ENCODE peak calls at places on chromosome 10, in seven cellular contexts. One of them, this sample, is unnamed.

GRCh38 chr10:70931168-70931805 is 42.9 kb upstream of the PCBD1 start:
- DNase-seq in EL: peak
- DNase-seq in activated CD4-positive, alpha-beta T cell treated with anti-CD3 and anti-CD28 coated beads for 36 hours: no peak
- DNase-seq in stimulated activated CD8-positive, alpha-beta memory T cell treated with anti-CD3 and anti-CD28 coated beads, Interleukin-15, amount 100 ng/mL, for 1 hour: no peak
- DNase-seq in posterior cingulate gyrus: no peak
- DNase-seq in memory B cell: no peak
- DNase-seq in naive B cell: no peak
- DNase-seq in this sample: no peak

GRCh38 chr10:31756131-31757119 is 172.2 kb downstream of the ARHGAP12 start:
- DNase-seq in EL: no peak
- DNase-seq in activated CD4-positive, alpha-beta T cell treated with anti-CD3 and anti-CD28 coated beads for 36 hours: no peak
- DNase-seq in stimulated activated CD8-positive, alpha-beta memory T cell treated with anti-CD3 and anti-CD28 coated beads, Interleukin-15, amount 100 ng/mL, for 1 hour: no peak
- DNase-seq in posterior cingulate gyrus: no peak
- DNase-seq in memory B cell: no peak
- DNase-seq in naive B cell: no peak
- DNase-seq in this sample: no peak

GRCh38 chr10:73876566-73876965 is 2.2 kb upstream of the CAMK2G start:
- DNase-seq in EL: no peak
- DNase-seq in activated CD4-positive, alpha-beta T cell treated with anti-CD3 and anti-CD28 coated beads for 36 hours: no peak
- DNase-seq in stimulated activated CD8-positive, alpha-beta memory T cell treated with anti-CD3 and anti-CD28 coated beads, Interleukin-15, amount 100 ng/mL, for 1 hour: no peak
- DNase-seq in posterior cingulate gyrus: peak
- DNase-seq in memory B cell: no peak
- DNase-seq in naive B cell: no peak
- DNase-seq in this sample: no peak

GRCh38 chr10:66591865-66592264 is 334.0 kb upstream of the LRRTM3 start:
- DNase-seq in EL: peak
- DNase-seq in activated CD4-positive, alpha-beta T cell treated with anti-CD3 and anti-CD28 coated beads for 36 hours: no peak
- DNase-seq in stimulated activated CD8-positive, alpha-beta memory T cell treated with anti-CD3 and anti-CD28 coated beads, Interleukin-15, amount 100 ng/mL, for 1 hour: no peak
- DNase-seq in posterior cingulate gyrus: no peak
- DNase-seq in memory B cell: no peak
- DNase-seq in naive B cell: no peak
- DNase-seq in this sample: no peak

GRCh38 chr10:13099144-13099665 is 758 bp upstream of the OPTN start:
- DNase-seq in EL: peak
- DNase-seq in activated CD4-positive, alpha-beta T cell treated with anti-CD3 and anti-CD28 coated beads for 36 hours: peak
- DNase-seq in stimulated activated CD8-positive, alpha-beta memory T cell treated with anti-CD3 and anti-CD28 coated beads, Interleukin-15, amount 100 ng/mL, for 1 hour: no peak
- DNase-seq in posterior cingulate gyrus: peak
- DNase-seq in memory B cell: peak
- DNase-seq in naive B cell: peak
- DNase-seq in this sample: no peak

GRCh38 chr10:103765981-103766380 is 89.4 kb downstream of the SH3PXD2A start:
- DNase-seq in EL: no peak
- DNase-seq in activated CD4-positive, alpha-beta T cell treated with anti-CD3 and anti-CD28 coated beads for 36 hours: peak
- DNase-seq in stimulated activated CD8-positive, alpha-beta memory T cell treated with anti-CD3 and anti-CD28 coated beads, Interleukin-15, amount 100 ng/mL, for 1 hour: peak
- DNase-seq in posterior cingulate gyrus: no peak
- DNase-seq in memory B cell: no peak
- DNase-seq in naive B cell: peak
- DNase-seq in this sample: no peak

GRCh38 chr10:103433858-103434257 is 18.3 kb downstream of the CALHM2 start:
- DNase-seq in EL: no peak
- DNase-seq in activated CD4-positive, alpha-beta T cell treated with anti-CD3 and anti-CD28 coated beads for 36 hours: no peak
- DNase-seq in stimulated activated CD8-positive, alpha-beta memory T cell treated with anti-CD3 and anti-CD28 coated beads, Interleukin-15, amount 100 ng/mL, for 1 hour: no peak
- DNase-seq in posterior cingulate gyrus: no peak
- DNase-seq in memory B cell: no peak
- DNase-seq in naive B cell: no peak
- DNase-seq in this sample: no peak

GRCh38 chr10:124694467-124695195 is 49.5 kb downstream of the FAM53B start:
- DNase-seq in EL: no peak
- DNase-seq in activated CD4-positive, alpha-beta T cell treated with anti-CD3 and anti-CD28 coated beads for 36 hours: no peak
- DNase-seq in stimulated activated CD8-positive, alpha-beta memory T cell treated with anti-CD3 and anti-CD28 coated beads, Interleukin-15, amount 100 ng/mL, for 1 hour: no peak
- DNase-seq in posterior cingulate gyrus: peak
- DNase-seq in memory B cell: no peak
- DNase-seq in naive B cell: no peak
- DNase-seq in this sample: no peak

GRCh38 chr10:73800560-73801252 is 10.7 kb downstream of the NDST2 start:
- DNase-seq in EL: no peak
- DNase-seq in activated CD4-positive, alpha-beta T cell treated with anti-CD3 and anti-CD28 coated beads for 36 hours: no peak
- DNase-seq in stimulated activated CD8-positive, alpha-beta memory T cell treated with anti-CD3 and anti-CD28 coated beads, Interleukin-15, amount 100 ng/mL, for 1 hour: no peak
- DNase-seq in posterior cingulate gyrus: no peak
- DNase-seq in memory B cell: no peak
- DNase-seq in naive B cell: no peak
- DNase-seq in this sample: no peak

GRCh38 chr10:123143162-123143824 is 4.6 kb upstream of the HMX2 start:
- DNase-seq in EL: no peak
- DNase-seq in activated CD4-positive, alpha-beta T cell treated with anti-CD3 and anti-CD28 coated beads for 36 hours: peak
- DNase-seq in stimulated activated CD8-positive, alpha-beta memory T cell treated with anti-CD3 and anti-CD28 coated beads, Interleukin-15, amount 100 ng/mL, for 1 hour: no peak
- DNase-seq in posterior cingulate gyrus: no peak
- DNase-seq in memory B cell: no peak
- DNase-seq in naive B cell: no peak
- DNase-seq in this sample: no peak

GRCh38 chr10:116742367-116743265 is at the start of gene HSPA12A:
- DNase-seq in EL: peak
- DNase-seq in activated CD4-positive, alpha-beta T cell treated with anti-CD3 and anti-CD28 coated beads for 36 hours: peak
- DNase-seq in stimulated activated CD8-positive, alpha-beta memory T cell treated with anti-CD3 and anti-CD28 coated beads, Interleukin-15, amount 100 ng/mL, for 1 hour: no peak
- DNase-seq in posterior cingulate gyrus: peak
- DNase-seq in memory B cell: no peak
- DNase-seq in naive B cell: peak
- DNase-seq in this sample: no peak

GRCh38 chr10:23694446-23694920 is 255.6 kb downstream of the OTUD1 start:
- DNase-seq in EL: no peak
- DNase-seq in activated CD4-positive, alpha-beta T cell treated with anti-CD3 and anti-CD28 coated beads for 36 hours: peak
- DNase-seq in stimulated activated CD8-positive, alpha-beta memory T cell treated with anti-CD3 and anti-CD28 coated beads, Interleukin-15, amount 100 ng/mL, for 1 hour: no peak
- DNase-seq in posterior cingulate gyrus: peak
- DNase-seq in memory B cell: no peak
- DNase-seq in naive B cell: no peak
- DNase-seq in this sample: no peak

GRCh38 chr10:126459878-126460481 is 71.7 kb upstream of the ADAM12 start:
- DNase-seq in EL: peak
- DNase-seq in activated CD4-positive, alpha-beta T cell treated with anti-CD3 and anti-CD28 coated beads for 36 hours: no peak
- DNase-seq in stimulated activated CD8-positive, alpha-beta memory T cell treated with anti-CD3 and anti-CD28 coated beads, Interleukin-15, amount 100 ng/mL, for 1 hour: no peak
- DNase-seq in posterior cingulate gyrus: no peak
- DNase-seq in memory B cell: no peak
- DNase-seq in naive B cell: no peak
- DNase-seq in this sample: no peak

GRCh38 chr10:62303922-62304321 is 35.3 kb upstream of the RTKN2 start:
- DNase-seq in EL: no peak
- DNase-seq in activated CD4-positive, alpha-beta T cell treated with anti-CD3 and anti-CD28 coated beads for 36 hours: no peak
- DNase-seq in stimulated activated CD8-positive, alpha-beta memory T cell treated with anti-CD3 and anti-CD28 coated beads, Interleukin-15, amount 100 ng/mL, for 1 hour: no peak
- DNase-seq in posterior cingulate gyrus: no peak
- DNase-seq in memory B cell: no peak
- DNase-seq in naive B cell: no peak
- DNase-seq in this sample: no peak

GRCh38 chr10:42977032-42977416 is 99.8 kb upstream of the RET start:
- DNase-seq in EL: no peak
- DNase-seq in activated CD4-positive, alpha-beta T cell treated with anti-CD3 and anti-CD28 coated beads for 36 hours: peak
- DNase-seq in stimulated activated CD8-positive, alpha-beta memory T cell treated with anti-CD3 and anti-CD28 coated beads, Interleukin-15, amount 100 ng/mL, for 1 hour: no peak
- DNase-seq in posterior cingulate gyrus: no peak
- DNase-seq in memory B cell: no peak
- DNase-seq in naive B cell: no peak
- DNase-seq in this sample: no peak

GRCh38 chr10:79155301-79156081 is 86.7 kb downstream of the ZMIZ1 start:
- DNase-seq in EL: peak
- DNase-seq in activated CD4-positive, alpha-beta T cell treated with anti-CD3 and anti-CD28 coated beads for 36 hours: no peak
- DNase-seq in stimulated activated CD8-positive, alpha-beta memory T cell treated with anti-CD3 and anti-CD28 coated beads, Interleukin-15, amount 100 ng/mL, for 1 hour: no peak
- DNase-seq in posterior cingulate gyrus: peak
- DNase-seq in memory B cell: no peak
- DNase-seq in naive B cell: no peak
- DNase-seq in this sample: no peak

GRCh38 chr10:74006269-74006668 is 8.4 kb downstream of the VCL start:
- DNase-seq in EL: no peak
- DNase-seq in activated CD4-positive, alpha-beta T cell treated with anti-CD3 and anti-CD28 coated beads for 36 hours: no peak
- DNase-seq in stimulated activated CD8-positive, alpha-beta memory T cell treated with anti-CD3 and anti-CD28 coated beads, Interleukin-15, amount 100 ng/mL, for 1 hour: no peak
- DNase-seq in posterior cingulate gyrus: no peak
- DNase-seq in memory B cell: no peak
- DNase-seq in naive B cell: no peak
- DNase-seq in this sample: no peak

GRCh38 chr10:79324032-79324695 is 23.1 kb upstream of the PPIF start:
- DNase-seq in EL: no peak
- DNase-seq in activated CD4-positive, alpha-beta T cell treated with anti-CD3 and anti-CD28 coated beads for 36 hours: no peak
- DNase-seq in stimulated activated CD8-positive, alpha-beta memory T cell treated with anti-CD3 and anti-CD28 coated beads, Interleukin-15, amount 100 ng/mL, for 1 hour: no peak
- DNase-seq in posterior cingulate gyrus: no peak
- DNase-seq in memory B cell: no peak
- DNase-seq in naive B cell: no peak
- DNase-seq in this sample: no peak

GRCh38 chr10:52532650-52533290 is 218.7 kb downstream of the DKK1 start:
- DNase-seq in EL: no peak
- DNase-seq in activated CD4-positive, alpha-beta T cell treated with anti-CD3 and anti-CD28 coated beads for 36 hours: no peak
- DNase-seq in stimulated activated CD8-positive, alpha-beta memory T cell treated with anti-CD3 and anti-CD28 coated beads, Interleukin-15, amount 100 ng/mL, for 1 hour: no peak
- DNase-seq in posterior cingulate gyrus: no peak
- DNase-seq in memory B cell: no peak
- DNase-seq in naive B cell: no peak
- DNase-seq in this sample: no peak

This sample was measured in vagina.